ENCODE peak calls at places on chromosome X, in four cellular contexts. E is IMR-90, G is AG04450, U is transverse colon. X is an unnamed sample.

GRCh38 chrX:56505866-56506265 is 57.6 kb upstream of the UBQLN2 start:
- DNase-seq in E (no peak), G (no peak), U (no peak), X (no peak)

GRCh38 chrX:77442728-77443127 is 4.5 kb upstream of the FGF16 start:
- DNase-seq in E (peak), G (peak), U (no peak), X (peak)

GRCh38 chrX:131778269-131779218 is 234.7 kb downstream of the OR13H1 start:
- DNase-seq in E (peak), G (no peak), U (peak), X (peak)

GRCh38 chrX:23616361-23616760 is 50.9 kb upstream of the PRDX4 start:
- DNase-seq in E (peak), G (no peak), U (no peak), X (peak)

GRCh38 chrX:69263421-69263820 is 98.2 kb upstream of the PJA1 start:
- DNase-seq in E (no peak), G (no peak), U (no peak), X (no peak)

GRCh38 chrX:51420610-51421009 is 75.8 kb downstream of the NUDT11 start:
- DNase-seq in E (peak), G (peak), U (no peak), X (peak)

GRCh38 chrX:67612231-67612630 is 68.4 kb downstream of the AR start:
- DNase-seq in E (peak), G (peak), U (no peak), X (peak)

GRCh38 chrX:151359931-151360871 is 36.8 kb upstream of the VMA21 start:
- DNase-seq in E (no peak), G (no peak), U (no peak), X (no peak)

GRCh38 chrX:38206036-38206435 is 14.6 kb downstream of the SRPX start:
- DNase-seq in E (peak), G (no peak), U (no peak), X (no peak)

GRCh38 chrX:47297874-47298273 is 65.1 kb downstream of the USP11 start:
- DNase-seq in E (no peak), G (no peak), U (no peak), X (no peak)

GRCh38 chrX:43469391-43470054 is 186.6 kb upstream of the MAOA start:
- DNase-seq in E (no peak), G (no peak), U (no peak), X (no peak)

GRCh38 chrX:153685751-153686676 is 1.7 kb upstream of the SLC6A8 start:
- DNase-seq in E (no peak), G (no peak), U (peak), X (no peak)

GRCh38 chrX:48714573-48714972 is 18.0 kb downstream of the SUV39H1 start:
- DNase-seq in E (peak), G (no peak), U (no peak), X (no peak)

GRCh38 chrX:22090181-22090580 is 58.1 kb downstream of the PHEX start:
- DNase-seq in E (peak), G (peak), U (no peak), X (peak)

DNA sequence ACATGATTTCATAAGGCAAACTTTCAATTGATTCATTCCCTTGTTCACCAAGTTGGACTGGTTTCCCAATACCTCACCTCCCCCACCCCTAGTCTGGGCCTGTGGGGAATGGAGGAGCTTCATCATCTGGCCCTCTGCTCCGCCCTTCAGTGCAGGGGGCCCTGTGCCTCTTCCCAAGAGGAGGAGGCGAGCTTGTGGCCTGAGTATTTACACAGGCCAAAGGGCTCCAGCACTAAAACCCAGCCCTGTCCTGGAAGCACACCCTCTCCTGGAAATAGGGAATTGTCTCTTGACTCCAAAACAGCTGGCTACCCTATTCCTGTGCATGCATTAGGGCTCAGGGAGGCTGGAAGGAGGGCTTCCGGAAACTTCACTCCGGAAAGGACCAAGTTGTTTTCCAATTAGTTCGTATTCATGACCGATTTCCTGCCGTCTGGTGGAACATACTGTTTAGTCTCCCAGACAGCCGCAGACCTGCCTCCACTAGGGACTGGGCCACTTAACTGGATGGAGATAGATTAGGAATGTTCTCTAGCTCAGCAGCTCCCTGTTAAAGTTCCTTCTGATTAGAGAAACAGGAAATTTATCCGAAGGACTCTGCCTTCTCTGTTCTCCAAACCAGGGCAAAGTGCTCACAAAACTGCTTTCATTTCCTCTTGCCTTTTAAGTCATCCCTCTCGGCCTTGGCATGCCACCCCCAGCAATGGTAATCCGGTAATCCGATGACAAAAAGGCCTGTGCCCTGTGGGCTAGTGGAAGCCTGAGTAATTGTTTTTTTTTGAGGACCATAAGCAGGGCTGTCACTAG is 5.8 kb downstream of the SRPX2 start:
- DNase-seq in E (peak), G (peak), U (peak), X (peak)
- TF ChIP-seq CTCF in E (no peak), G (no peak), U (no peak), X (no peak)

DNA sequence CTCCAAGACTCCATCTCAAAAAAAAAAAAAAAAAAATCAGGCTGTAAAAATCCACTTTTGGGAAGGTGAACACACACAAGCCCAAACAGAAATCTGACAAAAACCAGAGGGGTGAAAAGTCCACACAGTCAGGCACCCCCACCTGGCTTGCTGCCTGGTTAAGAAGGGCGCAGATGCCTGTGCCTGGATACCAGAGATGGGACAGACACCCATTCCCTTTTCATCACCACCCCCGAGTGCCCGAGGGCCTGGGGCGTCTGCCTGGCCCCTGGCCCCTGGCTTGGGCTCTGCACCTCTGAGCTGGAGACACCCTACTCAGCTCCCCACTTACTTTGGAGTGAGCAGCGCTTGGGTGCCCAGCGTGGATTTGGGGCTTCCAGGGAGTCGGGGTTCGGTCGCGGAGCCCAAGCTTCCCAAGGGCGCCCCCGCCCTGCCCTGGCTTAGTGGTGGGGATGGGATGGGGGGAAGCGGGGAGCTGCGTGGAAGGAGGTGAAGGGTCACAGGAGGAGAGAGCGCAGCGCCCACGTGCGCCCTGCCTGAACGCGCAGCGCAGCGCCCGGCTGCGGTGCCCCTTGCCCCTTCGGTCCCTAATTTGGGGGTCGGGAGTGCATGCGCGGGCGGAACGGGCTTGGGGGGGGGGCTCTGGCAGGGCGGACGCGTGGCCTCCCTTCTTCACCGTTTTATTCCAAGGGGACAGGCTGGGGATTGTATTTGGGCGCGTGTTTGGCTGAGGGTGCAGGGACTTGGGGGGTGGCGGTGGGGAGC is 11.3 kb downstream of the SHOX start:
- DNase-seq in E (no peak), G (no peak), U (no peak), X (no peak)
- H3K4me3 ChIP-seq in E (no peak), G (no peak), U (no peak), X (no peak)

GRCh38 chrX:78493180-78493579 is 165.8 kb upstream of the CYSLTR1 start:
- DNase-seq in E (no peak), G (no peak), U (no peak), X (no peak)

GRCh38 chrX:78496483-78496882 is 162.6 kb downstream of the RTL3 start:
- DNase-seq in E (no peak), G (no peak), U (no peak), X (no peak)
- TF ChIP-seq CTCF in E (no peak), G (no peak), U (no peak), X (no peak)

DNA sequence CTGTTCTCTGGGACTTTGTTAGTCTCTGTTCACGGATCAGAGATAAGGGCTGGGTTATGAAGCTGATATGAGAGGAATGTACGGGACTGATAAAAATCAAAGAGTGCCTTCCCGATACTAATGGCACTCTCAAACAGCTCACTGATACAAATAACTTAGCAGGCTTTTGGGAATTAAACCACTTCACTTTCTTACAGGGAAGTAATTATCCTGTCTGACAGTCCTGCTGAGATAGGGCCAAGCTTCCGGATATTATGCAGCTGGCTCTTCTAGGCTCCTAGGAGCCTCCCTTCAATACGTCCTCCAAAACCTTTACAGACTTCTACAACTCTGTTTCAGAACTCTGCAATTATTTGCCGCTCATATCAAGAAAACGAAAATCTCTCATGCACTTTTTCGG is 418.0 kb downstream of the NLGN4X start:
- DNase-seq in E (no peak), G (no peak), U (no peak), X (no peak)
- H3K4me3 ChIP-seq in E (no peak), G (no peak), U (no peak), X (no peak)

X was measured in astrocyte of the spinal cord.